ENCODE peak calls at places on chromosomes 12 and 14, in four cellular contexts. F, J, T and B are unnamed samples.

GRCh38 chr12:93314177-93314497 is 63.6 kb upstream of the NUDT4 start:
- DNase-seq in F (no peak), J (no peak), T (no peak), B (no peak)

GRCh38 chr12:69908208-69908607 is 83.2 kb downstream of the MYRFL start:
- DNase-seq in F (no peak), J (no peak), T (no peak), B (no peak)

GRCh38 chr12:63151898-63152700 is 1.1 kb upstream of the AVPR1A start:
- DNase-seq in F (peak; percentile 65), J (no peak), T (peak; percentile 11), B (peak; percentile 24)

GRCh38 chr12:96064966-96065365 is 29.6 kb upstream of the LTA4H start:
- DNase-seq in F (no peak), J (no peak), T (no peak), B (no peak)

GRCh38 chr12:43278268-43278832 is 273.7 kb downstream of the ADAMTS20 start:
- DNase-seq in F (no peak), J (no peak), T (no peak), B (no peak)

GRCh38 chr14:72924332-72924731 is 1.9 kb upstream of the DCAF4 start:
- DNase-seq in F (peak; percentile 36), J (no peak), T (no peak), B (peak; percentile 42)

GRCh38 chr12:96425321-96425720 is 25.1 kb upstream of the CDK17 start:
- DNase-seq in F (no peak), J (no peak), T (no peak), B (no peak)

GRCh38 chr14:92503756-92504491 is 9.7 kb upstream of the RIN3 start:
- DNase-seq in F (no peak), J (no peak), T (no peak), B (no peak)

GRCh38 chr12:51788876-51789275 is 59.6 kb downstream of the FIGNL2 start:
- DNase-seq in F (no peak), J (no peak), T (no peak), B (no peak)

GRCh38 chr14:103510311-103511021 is 12.2 kb downstream of the CKB start:
- DNase-seq in F (no peak), J (no peak), T (no peak), B (no peak)

GRCh38 chr14:60161176-60162107 is 3.8 kb downstream of the DHRS7 start:
- DNase-seq in F (no peak), J (no peak), T (peak; percentile 77), B (no peak)

GRCh38 chr14:102694530-102695171 is 82.6 kb upstream of the TRAF3 start:
- DNase-seq in F (peak; percentile 60), J (peak; percentile 53), T (peak; percentile 57), B (no peak)

GRCh38 chr14:53751650-53752049 is 205.0 kb downstream of the BMP4 start:
- DNase-seq in F (no peak), J (no peak), T (no peak), B (no peak)

GRCh38 chr12:74599932-74600331 is 62.3 kb downstream of the ATXN7L3B start:
- DNase-seq in F (no peak), J (no peak), T (no peak), B (no peak)